ENCODE peak calls at places on chromosome 22, in five cellular contexts. O, D, H, A and V are unnamed samples.

GRCh38 chr22:45101828-45102227 is 61.9 kb upstream of the NUP50 start:
- DNase-seq in D (peak), O (no peak), H (peak), A (peak), V (peak)

GRCh38 chr22:47788461-47788860 is 1026.0 kb downstream of the TBC1D22A start:
- DNase-seq in H (no peak), O (no peak), D (no peak), A (no peak), V (no peak)

GRCh38 chr22:22877523-22878210 is 9.9 kb upstream of the IGLL5 start:
- DNase-seq in A (peak), H (peak), D (peak), O (peak), V (peak)

GRCh38 chr22:36808611-36809344 is 8.1 kb downstream of the PVALB start:
- DNase-seq in O (no peak), H (no peak), D (no peak), A (no peak), V (no peak)

GRCh38 chr22:49015993-49016908 is 811.4 kb downstream of the BRD1 start:
- DNase-seq in O (no peak), H (no peak), D (no peak), A (no peak), V (no peak)

GRCh38 chr22:17738386-17739128 is 35.7 kb downstream of the BID start:
- DNase-seq in A (no peak), O (no peak), D (no peak), H (no peak), V (no peak)

GRCh38 chr22:26646158-26646557 is 11.2 kb upstream of the MIAT start:
- DNase-seq in O (no peak), A (no peak), H (no peak), D (no peak), V (peak)

GRCh38 chr22:49936973-49937757 is 18.7 kb downstream of the CRELD2 start:
- DNase-seq in A (no peak), D (no peak), O (no peak), H (no peak), V (no peak)

GRCh38 chr22:23233746-23234408 is 53.6 kb downstream of the BCR start:
- DNase-seq in O (no peak), D (no peak), A (peak), H (no peak), V (peak)